ENCODE peak calls at places on chromosomes 4 and X, in five cellular contexts. X is suprapubic skin, B is fibroblast of mammary gland, W is transverse colon, N is WERI-Rb-1. E is an unnamed sample.

GRCh38 chrX:74536142-74537010 is 78.0 kb downstream of the RLIM start:
- DNase-seq in X (peak), B (peak), W (peak), N (peak), E (peak)

GRCh38 chr4:88674565-88674964 is 23.1 kb downstream of the NAP1L5 start:
- DNase-seq in X (no peak), B (peak), W (no peak), N (no peak), E (no peak)

GRCh38 chr4:168925789-168926490 is 84.1 kb downstream of the CBR4 start:
- DNase-seq in X (no peak), B (no peak), W (no peak), N (no peak), E (no peak)

GRCh38 chr4:85244638-85245037 is 230.3 kb upstream of the ARHGAP24 start:
- DNase-seq in X (no peak), B (no peak), W (no peak), N (no peak), E (no peak)

GRCh38 chr4:76811604-76812412 is 86.1 kb downstream of the SOWAHB start:
- DNase-seq in X (no peak), B (peak), W (no peak), N (no peak), E (peak)

GRCh38 chrX:124208675-124209074 is 123.8 kb upstream of the TEX13D start:
- DNase-seq in X (no peak), B (no peak), W (no peak), N (no peak), E (no peak)

GRCh38 chr4:112322866-112323265 is 25.7 kb downstream of the ALPK1 start:
- DNase-seq in X (no peak), B (no peak), W (no peak), N (no peak), E (no peak)

GRCh38 chr4:33592701-33593100 is 2651.6 kb downstream of the ARAP2 start:
- DNase-seq in X (no peak), B (peak), W (no peak), N (no peak), E (no peak)

GRCh38 chrX:11472381-11472780 is 179.2 kb downstream of the AMELX start:
- DNase-seq in X (no peak), B (peak), W (no peak), N (no peak), E (no peak)

GRCh38 chr4:133596459-133596858 is 447.4 kb downstream of the PCDH10 start:
- DNase-seq in X (no peak), B (no peak), W (no peak), N (peak), E (no peak)

GRCh38 chr4:137608085-137608484 is 75.8 kb upstream of the PCDH18 start:
- DNase-seq in X (no peak), B (no peak), W (no peak), N (no peak), E (peak)

GRCh38 chr4:37825943-37826281 is 574 bp upstream of the PGM2 start:
- DNase-seq in X (no peak), B (no peak), W (peak), N (peak), E (no peak)

GRCh38 chr4:67550491-67551256 is 5.4 kb upstream of the CENPC start:
- DNase-seq in X (no peak), B (no peak), W (no peak), N (no peak), E (no peak)

GRCh38 chrX:150568320-150569154 is at the start of gene MTM1:
- DNase-seq in X (peak), B (peak), W (peak), N (peak), E (peak)

GRCh38 chr4:9781343-9782135 is at the start of gene DRD5:
- DNase-seq in X (no peak), B (no peak), W (no peak), N (no peak), E (no peak)

GRCh38 chr4:62387808-62388207 is 1187.7 kb downstream of the ADGRL3 start:
- DNase-seq in X (no peak), B (no peak), W (no peak), N (no peak), E (no peak)

GRCh38 chrX:69196666-69197065 is 31.4 kb upstream of the PJA1 start:
- DNase-seq in X (no peak), B (no peak), W (no peak), N (no peak), E (no peak)

GRCh38 chr4:54063737-54064316 is 578 bp downstream of the CHIC2 start:
- DNase-seq in X (peak), B (no peak), W (peak), N (peak), E (peak)

GRCh38 chrX:13658602-13659001 is 5.7 kb downstream of the TCEANC start:
- DNase-seq in X (no peak), B (peak), W (no peak), N (no peak), E (peak)

GRCh38 chr4:186587416-186588018 is 32.1 kb upstream of the MTNR1A start:
- DNase-seq in X (peak), B (peak), W (peak), N (peak), E (peak)

GRCh38 chr4:71194454-71194853 is 144.4 kb upstream of the SLC4A4 start:
- DNase-seq in X (no peak), B (no peak), W (no peak), N (no peak), E (no peak)

GRCh38 chrX:149456476-149457245 is 48.4 kb downstream of the IDS start:
- DNase-seq in X (no peak), B (no peak), W (no peak), N (no peak), E (no peak)

GRCh38 chr4:71498002-71498401 is 159.2 kb downstream of the SLC4A4 start:
- DNase-seq in X (no peak), B (peak), W (no peak), N (no peak), E (peak)

GRCh38 chr4:69930768-69931167 is at the start of gene CSN1S1:
- DNase-seq in X (no peak), B (no peak), W (no peak), N (no peak), E (no peak)

GRCh38 chr4:80266902-80267380 is 477 bp downstream of the FGF5 start:
- DNase-seq in X (no peak), B (peak), W (no peak), N (peak), E (peak)

GRCh38 chr4:128177376-128177959 is 110.1 kb downstream of the PGRMC2 start:
- DNase-seq in X (no peak), B (no peak), W (no peak), N (no peak), E (peak)

GRCh38 chrX:1387141-1387776 is 4.7 kb downstream of the SLC25A6 start:
- DNase-seq in X (no peak), B (no peak), W (no peak), N (no peak), E (no peak)

DNA sequence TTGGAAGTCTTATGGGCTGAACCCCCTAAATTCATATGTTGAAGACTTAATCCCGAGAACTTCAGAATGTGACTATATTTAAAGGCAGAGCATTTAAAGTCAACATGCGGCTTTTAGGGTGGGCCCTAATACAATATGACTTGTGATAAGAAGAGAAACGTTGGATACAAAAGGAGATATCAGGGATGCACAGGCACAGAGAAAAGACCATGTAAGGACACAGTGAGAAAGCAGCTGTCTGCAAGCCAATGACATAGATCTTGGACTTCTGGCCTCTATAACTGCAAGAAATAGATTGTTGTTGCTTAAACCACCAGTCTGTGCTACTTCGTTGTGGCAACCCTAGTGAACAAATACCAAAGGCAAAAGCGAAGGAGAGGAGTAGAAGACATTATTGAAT is 42.2 kb downstream of the GABRG1 start:
- DNase-seq in X (no peak), B (no peak), W (no peak), N (no peak), E (no peak)
- TF ChIP-seq CTCF in X (no peak), B (no peak), W (no peak), N (no peak), E (no peak)

DNA sequence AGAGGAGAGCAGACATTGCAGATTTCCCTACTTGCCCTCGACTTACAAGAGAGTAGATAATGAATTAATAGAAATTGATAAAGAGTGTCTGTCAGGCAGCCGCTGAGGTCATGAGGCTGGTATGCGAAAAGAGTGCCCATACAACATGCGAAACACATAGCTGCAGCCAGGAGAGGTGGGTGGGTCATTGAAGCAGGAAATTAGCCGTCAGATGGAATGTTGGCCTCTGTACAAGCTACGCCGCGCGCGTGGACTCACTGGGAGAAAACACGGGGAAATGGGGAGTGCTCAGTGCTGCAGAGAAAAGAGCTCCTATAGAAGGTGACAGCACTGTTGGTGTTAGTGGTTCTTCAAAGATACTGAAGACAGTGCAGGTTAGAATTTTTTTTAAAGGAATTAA is 125.1 kb downstream of the RAPGEF2 start:
- DNase-seq in X (peak), B (peak), W (peak), N (no peak), E (peak)
- H3K4me3 ChIP-seq in X (peak), B (peak), W (no peak), N (no peak), E (no peak)

DNA sequence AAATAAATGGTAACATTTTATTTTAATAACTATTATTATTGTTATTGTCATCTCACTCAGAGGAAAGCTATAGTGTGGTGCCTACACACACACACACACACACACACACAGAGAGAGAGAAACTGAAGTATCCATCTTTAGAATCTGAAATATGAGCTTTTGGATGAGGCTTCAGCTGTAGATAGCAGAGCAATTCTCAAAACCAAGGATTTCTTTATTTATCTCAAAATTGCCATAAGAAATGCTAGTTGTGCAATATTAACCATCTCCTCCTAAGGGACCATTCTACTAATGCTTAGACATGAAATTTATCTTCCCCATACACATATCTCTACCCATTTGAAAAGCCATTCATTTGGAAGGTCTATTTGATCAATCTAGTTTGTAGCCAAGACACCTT is 50.1 kb upstream of the SGMS2 start:
- DNase-seq in X (no peak), B (peak), W (no peak), N (no peak), E (no peak)
- TF ChIP-seq CTCF in X (no peak), B (no peak), W (no peak), N (no peak), E (no peak)

DNA sequence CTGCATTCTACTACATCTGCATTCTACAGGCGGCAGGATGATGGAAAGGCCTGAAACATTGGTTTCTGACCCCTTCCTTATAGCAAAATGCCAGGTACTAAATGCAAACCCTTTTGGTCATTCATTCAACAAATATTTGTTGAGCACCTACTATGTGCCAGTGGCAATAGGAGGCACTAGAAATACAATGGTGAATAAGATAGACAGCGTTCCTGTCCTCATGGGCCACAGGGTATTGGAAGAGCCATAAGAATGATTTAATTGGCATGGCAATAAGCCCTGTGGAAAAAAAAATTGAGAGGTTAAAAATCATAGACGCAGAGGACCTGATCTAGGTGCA is 17.3 kb upstream of the LAP3 start:
- DNase-seq in X (no peak), B (no peak), W (no peak), N (no peak), E (no peak)
- H3K4me3 ChIP-seq in X (no peak), B (no peak), W (no peak), N (no peak), E (no peak)

GRCh38 chrX:153179131-153179530 is at the start of gene MAGEA1:
- DNase-seq in X (no peak), B (no peak), W (no peak), N (no peak), E (no peak)
- TF ChIP-seq CTCF in X (no peak), B (no peak), W (no peak), N (no peak), E (no peak)

GRCh38 chrX:65697915-65698796 is 30.7 kb downstream of the MSN start:
- DNase-seq in X (no peak), B (no peak), W (peak), N (no peak), E (no peak)

GRCh38 chrX:65702956-65703355 is 35.5 kb downstream of the MSN start:
- DNase-seq in X (no peak), B (no peak), W (no peak), N (no peak), E (no peak)

GRCh38 chrX:65696613-65697012 is 29.2 kb downstream of the MSN start:
- DNase-seq in X (no peak), B (no peak), W (no peak), N (no peak), E (no peak)

GRCh38 chrX:65695849-65696248 is 28.4 kb downstream of the MSN start:
- DNase-seq in X (no peak), B (no peak), W (no peak), N (no peak), E (no peak)

DNA sequence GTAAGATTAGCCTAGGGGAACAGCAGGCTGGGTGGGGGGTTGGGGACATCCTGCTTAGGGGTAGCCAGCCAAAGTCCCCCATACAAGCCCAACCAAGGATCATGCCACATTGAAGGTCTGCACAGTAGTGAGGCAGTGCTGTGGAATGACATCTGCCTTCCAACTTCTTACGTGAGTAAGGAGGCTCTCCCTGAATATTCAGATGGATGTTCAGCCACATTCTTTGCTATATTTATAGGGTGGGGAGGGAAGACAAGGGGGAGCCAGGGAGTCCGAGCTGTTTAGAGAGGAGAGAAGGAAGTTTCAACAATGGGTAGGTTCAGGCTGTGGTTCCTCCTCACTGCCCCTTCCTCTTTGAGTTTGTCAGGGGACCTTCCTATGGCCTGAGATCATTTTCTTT is 29.7 kb downstream of the MSN start:
- DNase-seq in X (no peak), B (peak), W (no peak), N (no peak), E (peak)
- H3K4me3 ChIP-seq in X (no peak), B (no peak), W (no peak), N (no peak), E (no peak)

GRCh38 chr4:43132010-43132582 is 239.6 kb downstream of the GRXCR1 start:
- DNase-seq in X (no peak), B (peak), W (peak), N (peak), E (peak)

GRCh38 chr4:43133566-43133965 is 241.1 kb downstream of the GRXCR1 start:
- DNase-seq in X (no peak), B (no peak), W (no peak), N (no peak), E (no peak)

GRCh38 chr4:43136752-43137151 is 244.2 kb downstream of the GRXCR1 start:
- DNase-seq in X (no peak), B (no peak), W (no peak), N (no peak), E (no peak)
- TF ChIP-seq CTCF in X (no peak), B (no peak), W (no peak), N (no peak), E (no peak)

DNA sequence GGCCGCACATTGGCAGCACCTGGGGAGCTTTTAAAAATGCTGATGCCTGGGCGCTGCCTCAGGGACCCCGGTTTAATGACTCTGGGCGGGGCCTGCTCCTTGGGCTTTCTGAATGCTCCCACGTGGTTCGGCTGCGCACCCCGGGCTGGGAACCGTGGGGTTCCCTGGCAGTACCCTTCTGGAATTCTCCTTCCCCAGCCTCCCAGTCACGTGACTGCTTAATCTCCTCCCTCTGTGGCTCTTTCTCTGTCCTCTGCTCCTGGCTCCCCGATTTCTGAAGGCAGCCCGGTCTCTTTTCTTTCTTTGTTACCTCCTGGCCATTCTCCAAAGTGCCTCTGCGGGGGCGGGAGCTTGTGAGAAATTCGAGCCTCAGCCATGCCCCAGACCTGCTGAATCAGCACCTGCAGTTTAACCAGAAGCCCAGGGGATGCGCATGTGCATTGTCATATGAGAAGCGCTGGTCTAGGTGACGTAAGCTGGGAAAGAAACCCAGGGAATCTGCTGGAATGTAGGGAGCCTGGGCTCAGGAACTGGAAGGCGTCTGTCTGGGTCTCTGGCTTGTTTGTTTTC is 16.6 kb downstream of the CLCN4 start:
- DNase-seq in X (no peak), B (peak), W (no peak), N (no peak), E (peak)
- H3K4me3 ChIP-seq in X (peak), B (peak), W (no peak), N (no peak), E (no peak)

DNA sequence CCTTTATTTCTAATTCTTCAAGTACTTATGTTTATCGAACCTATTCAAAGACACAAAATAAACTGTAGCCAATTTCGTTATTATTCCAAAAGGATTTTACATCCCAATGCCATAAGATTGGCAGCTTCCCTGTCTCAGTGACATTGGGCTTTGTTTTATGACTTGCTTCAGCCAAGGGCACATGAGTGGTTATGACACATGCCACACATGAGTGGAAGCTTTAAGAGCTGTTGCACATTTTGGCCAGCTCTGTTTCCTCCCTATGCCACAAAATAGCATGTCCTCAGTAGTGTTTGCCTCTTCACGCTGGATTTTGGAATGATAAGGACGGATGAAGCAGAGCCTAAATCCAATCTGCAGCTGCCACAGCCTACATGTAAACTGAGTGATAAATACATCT is 21.9 kb downstream of the SEC24D start:
- DNase-seq in X (no peak), B (no peak), W (no peak), N (no peak), E (no peak)
- TF ChIP-seq CTCF in X (no peak), B (no peak), W (no peak), N (no peak), E (no peak)